ENCODE peak calls at places on chromosomes 6 and 20, in ten cellular contexts. H is IMR-90, R is body of pancreas, P is gastrocnemius medialis, N is transverse colon, U is HCT116, D is endothelial cell of umbilical vein, C is spleen, E is right lobe of liver, K is heart left ventricle. T is an unnamed sample. For H3K4me1, the result is how much of the 10 kb centered on the place peaks cover.

GRCh38 chr6:138203315-138203714 is 15.0 kb downstream of the PBOV1 start:
- DNase-seq in H (no peak), C (no peak), D (no peak), N (no peak), R (no peak), K (no peak), P (no peak), E (no peak), U (no peak), T (no peak)

GRCh38 chr20:53961527-53961926 is 108.9 kb downstream of the BCAS1 start:
- DNase-seq in K (no peak), N (no peak), D (peak), C (no peak), U (no peak), R (no peak), P (no peak), H (no peak), E (no peak), T (no peak)

GRCh38 chr20:24784607-24785006 is 164.5 kb upstream of the CST7 start:
- DNase-seq in C (peak), E (no peak), D (no peak), K (no peak), P (no peak), H (no peak), N (no peak), U (no peak), R (no peak), T (no peak)

GRCh38 chr20:63456429-63457284 is 15.8 kb downstream of the KCNQ2 start:
- DNase-seq in K (peak), E (no peak), P (no peak), C (no peak), U (no peak), N (no peak), H (no peak), D (no peak), R (peak), T (peak)

GRCh38 chr20:8490076-8490830 is 358.2 kb downstream of the PLCB1 start:
- DNase-seq in R (no peak), E (no peak), N (no peak), P (no peak), D (no peak), H (peak), C (no peak), K (no peak), U (no peak), T (no peak)

GRCh38 chr6:113645576-113645970 is 211.6 kb upstream of the MARCKS start:
- DNase-seq in C (no peak), D (no peak), N (peak), H (peak), K (no peak), P (no peak), E (no peak), U (no peak), R (peak), T (peak)

GRCh38 chr6:21935561-21936028 is 342.0 kb downstream of the SOX4 start:
- DNase-seq in P (no peak), E (peak), H (peak), U (peak), D (no peak), N (peak), R (peak), C (no peak), K (no peak), T (no peak)

GRCh38 chr6:40672118-40672517 is 85.0 kb upstream of the LRFN2 start:
- DNase-seq in C (peak), H (no peak), D (no peak), N (no peak), E (no peak), U (no peak), K (no peak), P (no peak), R (no peak), T (no peak)

GRCh38 chr6:161444464-161444863 is 170.6 kb upstream of the AGPAT4 start:
- DNase-seq in U (no peak), P (peak), H (peak), E (no peak), R (peak), N (no peak), C (no peak), D (no peak), K (no peak), T (peak)

GRCh38 chr6:104784884-104785283 is 74.8 kb downstream of the HACE1 start:
- DNase-seq in D (peak), P (no peak), U (no peak), E (no peak), K (no peak), H (peak), N (no peak), C (no peak), R (no peak), T (no peak)
- H3K27ac ChIP-seq in D (peak), P (no peak), U (no peak), E (no peak), K (no peak), H (no peak), N (no peak), C (no peak), R (no peak), T (no peak)

DNA sequence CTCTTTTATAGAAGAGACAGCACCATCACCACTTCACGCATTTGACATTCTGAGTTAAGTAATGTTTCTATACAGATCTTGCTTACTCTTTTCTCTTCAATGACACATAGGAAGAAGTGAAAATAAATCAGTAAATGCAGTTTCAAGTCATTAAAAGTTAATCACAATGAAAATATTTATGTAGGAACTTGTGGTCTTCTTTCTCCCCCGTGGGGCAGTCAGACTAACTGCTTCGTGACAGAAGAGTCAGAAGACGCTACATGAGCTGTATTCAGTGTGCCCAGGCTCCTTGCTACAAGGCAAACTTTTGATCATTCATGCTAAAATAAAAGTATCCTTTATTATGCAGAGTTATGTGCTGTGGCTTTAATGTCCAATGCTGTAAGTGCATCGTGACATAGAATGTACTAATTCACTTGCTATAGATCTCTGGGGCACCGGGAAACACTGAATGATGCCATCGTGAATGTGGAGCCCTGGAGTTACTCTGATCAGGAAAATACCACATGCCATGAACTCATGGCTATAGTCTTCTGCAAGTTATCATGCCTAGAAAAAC is 117.8 kb upstream of the TRAF3IP2 start:
- DNase-seq in U (no peak), R (no peak), N (no peak), K (no peak), D (no peak), E (no peak), P (no peak), C (no peak), H (no peak), T (no peak)
- H3K4me1 ChIP-seq in U (under half), R (under half), N (under half), K (under half), D (under half), E (under half), P (under half), C (half or more), H (under half), T (under half)

GRCh38 chr6:20444786-20445271 is 43.1 kb downstream of the E2F3 start:
- DNase-seq in P (no peak), C (no peak), U (no peak), R (no peak), D (no peak), N (no peak), E (no peak), K (no peak), H (peak), T (no peak)
- TF ChIP-seq POLR2A in P (no peak), C (no peak), U (no peak), R (no peak), D (no peak), N (no peak), E (no peak), K (no peak), H (no peak), T (no peak)

GRCh38 chr20:38346247-38346651 is at the start of gene LBP:
- DNase-seq in D (no peak), H (no peak), P (no peak), U (no peak), C (no peak), R (no peak), N (no peak), E (peak), K (no peak), T (no peak)

GRCh38 chr20:38343798-38344701 is 2.2 kb upstream of the LBP start:
- DNase-seq in K (no peak), P (no peak), C (no peak), E (peak), N (no peak), U (no peak), H (no peak), D (no peak), R (no peak), T (no peak)

GRCh38 chr20:38345643-38346042 is 639 bp upstream of the LBP start:
- DNase-seq in U (no peak), K (no peak), H (no peak), E (no peak), D (no peak), N (no peak), C (no peak), P (no peak), R (no peak), T (no peak)

GRCh38 chr20:38349856-38350255 is 3.6 kb downstream of the LBP start:
- DNase-seq in R (no peak), H (no peak), C (no peak), K (no peak), D (no peak), P (no peak), N (no peak), U (no peak), E (no peak), T (no peak)

DNA sequence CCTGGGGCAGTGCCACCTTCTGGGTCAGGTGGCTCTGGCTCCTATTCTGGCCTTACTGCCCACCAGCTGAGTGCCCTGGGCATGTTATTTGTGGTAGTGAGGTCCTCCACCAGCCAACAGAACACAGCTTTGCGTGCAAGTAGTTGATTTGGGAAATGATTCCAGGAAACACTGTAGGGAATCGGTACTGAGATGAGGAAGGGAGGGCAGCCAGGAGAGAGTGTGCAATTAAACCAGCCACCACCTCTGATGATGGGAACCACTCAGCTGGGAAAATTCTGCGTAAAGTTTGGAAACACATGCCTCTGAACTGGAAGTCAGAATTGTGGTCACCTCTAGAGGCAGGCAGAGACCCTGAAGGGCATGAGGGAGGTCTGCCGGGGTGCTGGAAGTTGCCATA is 459 bp downstream of the LBP start:
- DNase-seq in P (no peak), N (no peak), D (no peak), K (no peak), C (no peak), R (no peak), E (no peak), H (no peak), U (no peak), T (no peak)
- H3K27ac ChIP-seq in P (peak), N (no peak), D (no peak), K (no peak), C (no peak), R (no peak), E (peak), H (no peak), U (no peak), T (no peak)

T was measured in adrenal gland.